ENCODE peak calls at places on chromosomes 1 and 21, in four cellular contexts. One of them, this sample, is unnamed.

GRCh38 chr1:19596065-19596718 is 47.9 kb upstream of the NBL1 start:
- DNase-seq in A549: peak
- DNase-seq in transverse colon: peak
- DNase-seq in stomach: no peak
- DNase-seq in this sample: no peak

GRCh38 chr1:168453056-168453455 is 90.7 kb downstream of the XCL2 start:
- DNase-seq in A549: no peak
- DNase-seq in transverse colon: no peak
- DNase-seq in stomach: no peak
- DNase-seq in this sample: no peak

GRCh38 chr1:220281159-220281574 is 8.9 kb upstream of the RAB3GAP2 start:
- DNase-seq in A549: peak
- DNase-seq in transverse colon: no peak
- DNase-seq in stomach: no peak
- DNase-seq in this sample: no peak

GRCh38 chr1:221174598-221174997 is 295.4 kb downstream of the HLX start:
- DNase-seq in A549: no peak
- DNase-seq in transverse colon: no peak
- DNase-seq in stomach: no peak
- DNase-seq in this sample: no peak

GRCh38 chr1:172268237-172268636 is 152.2 kb upstream of the C1orf105 start:
- DNase-seq in A549: no peak
- DNase-seq in transverse colon: no peak
- DNase-seq in stomach: no peak
- DNase-seq in this sample: no peak

GRCh38 chr1:66013371-66013770 is 220.7 kb downstream of the PDE4B start:
- DNase-seq in A549: no peak
- DNase-seq in transverse colon: no peak
- DNase-seq in stomach: no peak
- DNase-seq in this sample: no peak

GRCh38 chr1:220372451-220372850 is 100.2 kb upstream of the RAB3GAP2 start:
- DNase-seq in A549: no peak
- DNase-seq in transverse colon: no peak
- DNase-seq in stomach: no peak
- DNase-seq in this sample: no peak

GRCh38 chr1:30407862-30408580 is 315.4 kb downstream of the MATN1 start:
- DNase-seq in A549: no peak
- DNase-seq in transverse colon: no peak
- DNase-seq in stomach: peak
- DNase-seq in this sample: no peak

GRCh38 chr1:109689844-109690405 is 2.3 kb downstream of the GSTM1 start:
- DNase-seq in A549: no peak
- DNase-seq in transverse colon: no peak
- DNase-seq in stomach: no peak
- DNase-seq in this sample: no peak

GRCh38 chr1:64471218-64471719 is 1.3 kb downstream of the CACHD1 start:
- DNase-seq in A549: no peak
- DNase-seq in transverse colon: peak
- DNase-seq in stomach: peak
- DNase-seq in this sample: no peak

GRCh38 chr1:205680073-205680851 is at the start of gene SLC45A3:
- DNase-seq in A549: peak
- DNase-seq in transverse colon: peak
- DNase-seq in stomach: peak
- DNase-seq in this sample: no peak

GRCh38 chr1:20343149-20343936 is 52.7 kb downstream of the VWA5B1 start:
- DNase-seq in A549: no peak
- DNase-seq in transverse colon: no peak
- DNase-seq in stomach: no peak
- DNase-seq in this sample: no peak

GRCh38 chr1:1170215-1170890 is 3.3 kb upstream of the TTLL10 start:
- DNase-seq in A549: no peak
- DNase-seq in transverse colon: no peak
- DNase-seq in stomach: no peak
- DNase-seq in this sample: no peak

GRCh38 chr1:36401602-36402517 is 4.2 kb upstream of the LSM10 start:
- DNase-seq in A549: no peak
- DNase-seq in transverse colon: peak
- DNase-seq in stomach: no peak
- DNase-seq in this sample: no peak

GRCh38 chr1:67735806-67736627 is 51.0 kb downstream of the GADD45A start:
- DNase-seq in A549: peak
- DNase-seq in transverse colon: peak
- DNase-seq in stomach: peak
- DNase-seq in this sample: peak
- TF ChIP-seq EP300 in A549: no peak
- TF ChIP-seq EP300 in transverse colon: no peak
- TF ChIP-seq EP300 in stomach: no peak
- TF ChIP-seq EP300 in this sample: no peak

GRCh38 chr1:153568367-153569099 is 2.9 kb upstream of the S100A2 start:
- DNase-seq in A549: peak
- DNase-seq in transverse colon: peak
- DNase-seq in stomach: peak
- DNase-seq in this sample: peak
- TF ChIP-seq EP300 in A549: no peak
- TF ChIP-seq EP300 in transverse colon: no peak
- TF ChIP-seq EP300 in stomach: no peak
- TF ChIP-seq EP300 in this sample: no peak

GRCh38 chr21:30138483-30138882 is 28.1 kb downstream of the CLDN17 start:
- DNase-seq in A549: no peak
- DNase-seq in transverse colon: no peak
- DNase-seq in stomach: no peak
- DNase-seq in this sample: no peak
- TF ChIP-seq EP300 in A549: no peak
- TF ChIP-seq EP300 in transverse colon: no peak
- TF ChIP-seq EP300 in stomach: no peak
- TF ChIP-seq EP300 in this sample: no peak

GRCh38 chr1:213727853-213728592 is 259.8 kb upstream of the PROX1 start:
- DNase-seq in A549: no peak
- DNase-seq in transverse colon: no peak
- DNase-seq in stomach: no peak
- DNase-seq in this sample: no peak

GRCh38 chr1:213720032-213720431 is 267.7 kb upstream of the PROX1 start:
- DNase-seq in A549: no peak
- DNase-seq in transverse colon: no peak
- DNase-seq in stomach: no peak
- DNase-seq in this sample: no peak

GRCh38 chr1:213719462-213719861 is 268.3 kb upstream of the PROX1 start:
- DNase-seq in A549: no peak
- DNase-seq in transverse colon: no peak
- DNase-seq in stomach: no peak
- DNase-seq in this sample: no peak

GRCh38 chr1:213724640-213725536 is 262.9 kb upstream of the PROX1 start:
- DNase-seq in A549: no peak
- DNase-seq in transverse colon: peak
- DNase-seq in stomach: no peak
- DNase-seq in this sample: no peak

DNA sequence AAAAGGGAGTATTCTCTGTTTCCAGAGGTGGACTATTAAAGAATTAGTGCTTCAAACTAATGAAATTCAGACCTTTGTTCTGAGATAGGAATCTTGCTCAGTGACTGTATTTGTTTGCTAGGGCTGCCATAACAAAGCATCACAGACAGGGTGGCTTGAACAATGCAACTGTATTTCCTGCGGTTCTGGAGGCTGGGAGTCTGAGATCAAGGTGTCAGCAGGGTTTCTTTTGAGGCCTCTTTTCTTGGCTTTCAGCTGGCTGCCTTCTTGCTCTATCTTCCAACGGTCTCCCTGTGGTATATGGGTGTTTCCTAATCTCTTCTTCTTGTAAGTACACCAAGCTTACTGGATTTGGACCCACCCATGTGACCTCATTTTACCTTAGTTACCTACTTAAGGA is 264.6 kb upstream of the PROX1 start:
- DNase-seq in A549: no peak
- DNase-seq in transverse colon: no peak
- DNase-seq in stomach: no peak
- DNase-seq in this sample: no peak
- TF ChIP-seq EP300 in A549: no peak
- TF ChIP-seq EP300 in transverse colon: no peak
- TF ChIP-seq EP300 in stomach: no peak
- TF ChIP-seq EP300 in this sample: no peak

DNA sequence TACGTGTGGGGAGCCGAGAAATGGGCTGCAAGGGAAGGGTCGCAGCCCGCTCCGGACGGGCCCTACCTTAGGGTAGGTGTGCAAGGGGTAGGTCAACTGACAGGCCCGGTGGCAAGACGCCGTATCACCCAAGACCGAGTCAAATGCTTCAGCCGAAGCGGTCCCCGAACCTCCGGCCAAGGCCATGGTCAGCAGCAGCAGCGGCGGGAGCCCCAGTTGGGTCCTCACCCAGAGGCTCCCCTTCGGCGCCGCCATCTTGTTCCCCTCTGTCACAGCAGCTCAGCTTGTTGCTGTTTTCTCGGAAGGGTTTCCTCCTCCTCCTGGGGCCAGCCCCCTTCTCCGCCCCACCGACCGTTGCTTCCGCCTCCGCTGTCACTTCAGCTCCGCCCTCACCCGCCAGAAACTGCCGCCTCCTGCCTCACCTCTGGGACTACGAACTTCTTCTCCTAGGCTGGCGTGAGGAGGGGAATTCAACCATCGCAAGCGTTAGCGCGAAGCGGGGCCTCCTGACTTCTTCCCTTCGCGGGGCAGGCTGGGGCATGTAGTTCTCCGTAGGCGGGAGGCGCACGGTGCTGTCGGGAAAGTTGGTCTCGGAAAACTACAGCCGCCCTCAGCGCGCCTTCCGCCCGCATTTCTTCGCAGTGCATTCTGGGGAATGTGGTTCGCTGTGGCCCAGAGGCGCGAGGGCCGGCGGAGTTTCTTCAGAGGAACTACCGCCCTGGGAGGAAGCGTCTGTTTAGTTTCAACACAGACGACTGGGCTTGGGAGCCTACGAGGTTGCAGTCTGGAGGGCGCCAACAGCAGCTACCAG is at the start of the genes TCEANC2 and TMEM59:
- DNase-seq in A549: peak
- DNase-seq in transverse colon: peak
- DNase-seq in stomach: peak
- DNase-seq in this sample: peak
- TF ChIP-seq EP300 in A549: no peak
- TF ChIP-seq EP300 in transverse colon: no peak
- TF ChIP-seq EP300 in stomach: no peak
- TF ChIP-seq EP300 in this sample: no peak

GRCh38 chr21:41897047-41897669 is 18.0 kb upstream of the PRDM15 start:
- DNase-seq in A549: no peak
- DNase-seq in transverse colon: no peak
- DNase-seq in stomach: no peak
- DNase-seq in this sample: no peak

GRCh38 chr21:41892726-41893125 is 13.6 kb upstream of the PRDM15 start:
- DNase-seq in A549: no peak
- DNase-seq in transverse colon: no peak
- DNase-seq in stomach: no peak
- DNase-seq in this sample: no peak

GRCh38 chr21:41895643-41896493 is 16.7 kb upstream of the PRDM15 start:
- DNase-seq in A549: no peak
- DNase-seq in transverse colon: peak
- DNase-seq in stomach: no peak
- DNase-seq in this sample: no peak

GRCh38 chr21:41894511-41894910 is 15.4 kb upstream of the PRDM15 start:
- DNase-seq in A549: no peak
- DNase-seq in transverse colon: no peak
- DNase-seq in stomach: no peak
- DNase-seq in this sample: no peak

GRCh38 chr21:41894922-41895557 is 15.9 kb upstream of the PRDM15 start:
- DNase-seq in A549: no peak
- DNase-seq in transverse colon: no peak
- DNase-seq in stomach: no peak
- DNase-seq in this sample: no peak
- TF ChIP-seq EP300 in A549: no peak
- TF ChIP-seq EP300 in transverse colon: no peak
- TF ChIP-seq EP300 in stomach: no peak
- TF ChIP-seq EP300 in this sample: no peak

GRCh38 chr1:169794530-169795416 is at the start of gene METTL18:
- DNase-seq in A549: peak
- DNase-seq in transverse colon: peak
- DNase-seq in stomach: peak
- DNase-seq in this sample: peak
- TF ChIP-seq EP300 in A549: no peak
- TF ChIP-seq EP300 in transverse colon: no peak
- TF ChIP-seq EP300 in stomach: peak
- TF ChIP-seq EP300 in this sample: no peak

DNA sequence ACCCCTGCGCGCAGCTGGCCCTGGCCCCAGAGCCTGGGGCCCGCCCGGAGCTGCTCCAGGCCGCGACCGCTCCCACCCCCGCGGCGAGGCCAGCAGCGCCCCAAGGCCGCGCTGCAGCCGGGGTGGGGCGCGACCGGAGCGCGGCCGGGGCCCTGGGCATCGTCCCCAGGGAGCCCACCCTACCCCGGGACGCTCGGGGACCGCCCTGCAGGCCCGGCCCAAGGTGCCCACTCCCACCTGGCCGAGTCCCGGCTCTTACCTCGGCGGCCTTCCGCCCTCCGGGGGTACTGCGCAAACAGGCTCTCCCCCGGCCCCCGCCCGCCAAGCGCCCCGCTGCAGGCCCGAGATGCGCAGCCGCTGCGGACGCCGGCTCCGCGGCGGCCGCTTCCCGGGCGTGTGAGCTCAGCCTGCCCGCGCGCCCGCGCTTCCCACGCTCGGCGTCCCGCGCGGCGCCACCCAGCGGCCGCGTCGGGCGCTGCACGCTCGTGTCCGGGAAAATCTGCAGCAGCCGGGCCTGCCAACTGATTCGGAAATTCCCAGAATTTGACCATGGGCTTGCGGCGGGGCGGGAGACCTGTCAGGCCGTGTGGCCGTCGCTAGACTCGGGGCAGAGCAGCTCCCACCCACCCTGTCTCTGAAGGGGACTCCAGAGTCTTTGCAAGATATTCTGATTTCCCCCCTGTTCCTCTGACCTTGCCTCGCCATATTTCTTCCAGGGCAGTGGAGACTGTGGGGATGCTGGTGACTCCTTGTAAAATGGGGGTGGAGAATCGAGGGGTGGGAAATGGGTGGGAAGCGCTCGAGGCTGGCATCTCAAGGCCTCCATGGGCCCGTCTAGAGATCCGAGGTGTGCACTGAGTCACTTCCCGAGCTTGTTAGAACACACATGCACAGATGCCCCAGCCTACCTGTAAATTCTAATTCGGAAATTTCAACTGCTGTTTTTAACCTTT is 41.9 kb downstream of the CD34 start:
- DNase-seq in A549: peak
- DNase-seq in transverse colon: peak
- DNase-seq in stomach: peak
- DNase-seq in this sample: no peak
- TF ChIP-seq EP300 in A549: no peak
- TF ChIP-seq EP300 in transverse colon: no peak
- TF ChIP-seq EP300 in stomach: no peak
- TF ChIP-seq EP300 in this sample: no peak